ENCODE peak calls at places on chromosomes 16 and 17, in eight cellular contexts. W is BE2C, S is upper lobe of right lung, G is fibroblast of pulmonary artery, V is iPS DF 6.9, X is kidney glomerular epithelial cell, D is NCI-H748 treated with DMSO at 0.1 percent for 48 hours, Z is dermis microvascular lymphatic vessel endothelial cell. N is an unnamed sample.

GRCh38 chr16:22192261-22193133 is 13.6 kb upstream of the EEF2K start:
- DNase-seq in S (peak), D (peak), V (no peak), Z (peak), W (peak), G (peak), X (no peak), N (no peak)

GRCh38 chr17:28675980-28676379 is 14.0 kb downstream of the SUPT6H start:
- DNase-seq in Z (no peak), G (no peak), D (no peak), W (no peak), S (no peak), V (no peak), X (peak), N (no peak)

GRCh38 chr17:19867654-19868395 is at the start of gene ULK2:
- DNase-seq in V (no peak), W (peak), Z (peak), S (peak), D (peak), X (peak), G (peak), N (peak)

GRCh38 chr16:56226187-56226586 is 34.9 kb downstream of the GNAO1 start:
- DNase-seq in G (no peak), Z (no peak), S (no peak), V (no peak), D (no peak), W (no peak), X (no peak), N (no peak)

GRCh38 chr17:53058031-53058430 is 764.7 kb upstream of the KIF2B start:
- DNase-seq in G (no peak), V (no peak), S (no peak), W (no peak), Z (no peak), X (peak), D (no peak), N (no peak)

GRCh38 chr17:78484300-78485159 is 92.7 kb downstream of the DNAH17 start:
- DNase-seq in V (no peak), Z (no peak), X (no peak), G (no peak), W (no peak), D (no peak), S (peak), N (peak)

GRCh38 chr17:8488931-8489330 is 53.2 kb downstream of the NDEL1 start:
- DNase-seq in S (peak), Z (no peak), D (no peak), W (no peak), V (no peak), G (peak), X (peak), N (no peak)

GRCh38 chr16:57191056-57191536 is 5.0 kb downstream of the RSPRY1 start:
- DNase-seq in G (peak), D (no peak), V (no peak), W (no peak), Z (no peak), S (no peak), X (peak), N (no peak)

GRCh38 chr16:47258874-47259461 is 115.2 kb upstream of the NETO2 start:
- DNase-seq in W (peak), Z (peak), D (no peak), V (peak), G (peak), X (no peak), S (no peak), N (peak)

GRCh38 chr17:29368161-29368560 is 22.0 kb upstream of the TAOK1 start:
- DNase-seq in V (no peak), X (no peak), S (no peak), W (no peak), G (no peak), D (no peak), Z (no peak), N (no peak)

GRCh38 chr16:68062910-68063393 is 22.2 kb upstream of the NFATC3 start:
- DNase-seq in G (no peak), D (no peak), Z (no peak), X (no peak), W (no peak), V (no peak), S (no peak), N (no peak)

GRCh38 chr16:12119562-12119961 is 143.0 kb downstream of the SNX29 start:
- DNase-seq in W (no peak), D (no peak), X (no peak), V (no peak), Z (no peak), S (peak), G (no peak), N (no peak)

GRCh38 chr16:69194488-69194887 is 7.5 kb downstream of the SNTB2 start:
- DNase-seq in S (no peak), V (no peak), Z (no peak), W (no peak), D (no peak), X (no peak), G (no peak), N (no peak)

GRCh38 chr17:40068129-40068581 is 5.4 kb downstream of the THRA start:
- DNase-seq in D (no peak), S (no peak), W (no peak), Z (peak), V (no peak), X (no peak), G (no peak), N (no peak)

GRCh38 chr17:8001976-8002645 is at the start of gene GUCY2D:
- DNase-seq in G (no peak), S (peak), D (no peak), X (no peak), V (no peak), Z (no peak), W (no peak), N (no peak)

GRCh38 chr16:85393674-85394510 is 219.2 kb upstream of the GSE1 start:
- DNase-seq in S (peak), X (peak), W (peak), G (peak), Z (no peak), D (no peak), V (no peak), N (peak)

GRCh38 chr17:76268015-76268749 is 3.0 kb downstream of the UBALD2 start:
- DNase-seq in S (peak), D (no peak), V (no peak), X (no peak), G (peak), Z (peak), W (no peak), N (no peak)

GRCh38 chr17:81365148-81365600 is 30.1 kb upstream of the BAHCC1 start:
- DNase-seq in G (peak), D (no peak), Z (no peak), V (no peak), W (no peak), S (peak), X (no peak), N (peak)

GRCh38 chr16:87442581-87442966 is 50.2 kb downstream of the ZCCHC14 start:
- DNase-seq in W (no peak), V (no peak), X (no peak), S (no peak), G (peak), D (no peak), Z (no peak), N (no peak)

GRCh38 chr16:80298676-80299075 is 242.1 kb upstream of the DYNLRB2 start:
- DNase-seq in V (no peak), Z (no peak), X (no peak), W (no peak), G (no peak), S (no peak), D (no peak), N (no peak)